ENCODE peak calls at places on chromosomes 12 and 14, in five cellular contexts. One of them, this sample, is unnamed.

GRCh38 chr12:94818970-94819369 is 168.6 kb upstream of the TMCC3 start:
- DNase-seq in K562: no peak
- DNase-seq in transverse colon: no peak
- DNase-seq in A549: no peak
- DNase-seq in SK-N-SH: no peak
- DNase-seq in this sample: no peak

GRCh38 chr12:117408161-117408791 is 46.9 kb upstream of the NOS1 start:
- DNase-seq in K562: no peak
- DNase-seq in transverse colon: peak
- DNase-seq in A549: no peak
- DNase-seq in SK-N-SH: peak
- DNase-seq in this sample: no peak

GRCh38 chr14:76307786-76308780 is 67.9 kb upstream of the ESRRB start:
- DNase-seq in K562: no peak
- DNase-seq in transverse colon: no peak
- DNase-seq in A549: no peak
- DNase-seq in SK-N-SH: no peak
- DNase-seq in this sample: no peak

GRCh38 chr14:48568688-48569087 is 893.3 kb upstream of the MDGA2 start:
- DNase-seq in K562: no peak
- DNase-seq in transverse colon: no peak
- DNase-seq in A549: no peak
- DNase-seq in SK-N-SH: no peak
- DNase-seq in this sample: no peak

GRCh38 chr14:64707661-64708060 is 3.4 kb downstream of the PLEKHG3 start:
- DNase-seq in K562: no peak
- DNase-seq in transverse colon: peak
- DNase-seq in A549: peak
- DNase-seq in SK-N-SH: no peak
- DNase-seq in this sample: peak

GRCh38 chr12:77324763-77325468 is 259.5 kb upstream of the E2F7 start:
- DNase-seq in K562: peak
- DNase-seq in transverse colon: peak
- DNase-seq in A549: peak
- DNase-seq in SK-N-SH: peak
- DNase-seq in this sample: peak

GRCh38 chr12:13573698-13574321 is 377.3 kb downstream of the EMP1 start:
- DNase-seq in K562: no peak
- DNase-seq in transverse colon: no peak
- DNase-seq in A549: peak
- DNase-seq in SK-N-SH: no peak
- DNase-seq in this sample: no peak

GRCh38 chr14:100748403-100748802 is 21.7 kb downstream of the DLK1 start:
- DNase-seq in K562: no peak
- DNase-seq in transverse colon: no peak
- DNase-seq in A549: no peak
- DNase-seq in SK-N-SH: no peak
- DNase-seq in this sample: peak

GRCh38 chr14:77316872-77317271 is 3.8 kb downstream of the POMT2 start:
- DNase-seq in K562: no peak
- DNase-seq in transverse colon: peak
- DNase-seq in A549: no peak
- DNase-seq in SK-N-SH: no peak
- DNase-seq in this sample: peak

GRCh38 chr14:71266994-71267636 is 359.9 kb downstream of the PCNX1 start:
- DNase-seq in K562: no peak
- DNase-seq in transverse colon: no peak
- DNase-seq in A549: no peak
- DNase-seq in SK-N-SH: no peak
- DNase-seq in this sample: no peak

GRCh38 chr12:51424662-51425539 is at the start of gene SLC4A8:
- DNase-seq in K562: peak
- DNase-seq in transverse colon: peak
- DNase-seq in A549: peak
- DNase-seq in SK-N-SH: peak
- DNase-seq in this sample: peak

GRCh38 chr12:57613427-57614109 is 2.3 kb downstream of the ARHGEF25 start:
- DNase-seq in K562: no peak
- DNase-seq in transverse colon: no peak
- DNase-seq in A549: no peak
- DNase-seq in SK-N-SH: no peak
- DNase-seq in this sample: peak

DNA sequence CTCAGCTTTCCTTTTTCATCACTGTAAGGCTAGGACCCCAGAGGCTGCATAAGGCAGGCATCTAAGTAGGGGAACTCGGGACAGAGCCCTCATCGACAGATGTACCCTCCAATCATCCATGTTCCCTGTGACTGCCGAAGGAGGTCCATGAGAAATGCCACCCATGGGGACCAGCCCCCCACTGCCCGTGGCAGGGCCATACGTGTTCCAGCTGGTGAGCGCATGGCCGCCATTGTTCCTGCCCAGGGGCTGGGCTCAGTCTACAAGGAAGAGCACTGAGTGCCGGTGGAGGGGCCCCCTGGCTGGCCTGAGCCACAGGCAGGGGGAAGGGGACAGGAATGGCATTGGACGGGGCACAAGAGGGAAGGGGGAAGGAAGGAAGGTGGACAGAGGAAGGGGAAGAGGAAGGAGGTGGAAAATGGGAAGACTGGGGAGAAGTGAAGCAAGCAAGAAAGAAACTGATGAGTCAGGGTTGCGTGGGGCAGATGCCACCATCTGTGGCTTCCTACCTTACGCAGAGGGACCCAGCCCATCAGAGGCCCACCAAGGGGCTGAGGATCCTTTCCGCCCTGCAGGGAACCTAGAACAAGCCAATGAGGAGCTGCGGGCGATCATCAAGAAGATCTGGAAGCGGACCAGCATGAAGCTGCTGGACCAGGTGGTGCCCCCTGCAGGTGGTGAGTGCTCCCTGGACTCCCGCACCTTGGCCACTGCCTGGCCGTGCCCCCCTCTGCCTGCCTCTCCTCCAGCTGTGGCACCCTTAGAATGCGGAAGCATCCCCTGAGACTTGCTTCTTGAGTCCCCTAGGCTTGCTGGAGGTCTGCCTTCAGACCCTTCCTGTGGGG is 120.6 kb upstream of the FKBP4 start:
- DNase-seq in K562: peak
- DNase-seq in transverse colon: no peak
- DNase-seq in A549: peak
- DNase-seq in SK-N-SH: no peak
- DNase-seq in this sample: peak
- TF ChIP-seq CTCF in K562: peak
- TF ChIP-seq CTCF in transverse colon: no peak
- TF ChIP-seq CTCF in A549: no peak
- TF ChIP-seq CTCF in SK-N-SH: peak
- TF ChIP-seq CTCF in this sample: no peak

GRCh38 chr12:22276313-22276712 is 58.2 kb downstream of the ST8SIA1 start:
- DNase-seq in K562: no peak
- DNase-seq in transverse colon: no peak
- DNase-seq in A549: no peak
- DNase-seq in SK-N-SH: no peak
- DNase-seq in this sample: no peak

GRCh38 chr12:22271036-22271435 is 63.5 kb downstream of the ST8SIA1 start:
- DNase-seq in K562: no peak
- DNase-seq in transverse colon: no peak
- DNase-seq in A549: peak
- DNase-seq in SK-N-SH: no peak
- DNase-seq in this sample: no peak

GRCh38 chr12:22268973-22269372 is 65.5 kb downstream of the ST8SIA1 start:
- DNase-seq in K562: no peak
- DNase-seq in transverse colon: no peak
- DNase-seq in A549: no peak
- DNase-seq in SK-N-SH: no peak
- DNase-seq in this sample: no peak

GRCh38 chr12:22275847-22276246 is 58.7 kb downstream of the ST8SIA1 start:
- DNase-seq in K562: no peak
- DNase-seq in transverse colon: peak
- DNase-seq in A549: peak
- DNase-seq in SK-N-SH: no peak
- DNase-seq in this sample: peak

DNA sequence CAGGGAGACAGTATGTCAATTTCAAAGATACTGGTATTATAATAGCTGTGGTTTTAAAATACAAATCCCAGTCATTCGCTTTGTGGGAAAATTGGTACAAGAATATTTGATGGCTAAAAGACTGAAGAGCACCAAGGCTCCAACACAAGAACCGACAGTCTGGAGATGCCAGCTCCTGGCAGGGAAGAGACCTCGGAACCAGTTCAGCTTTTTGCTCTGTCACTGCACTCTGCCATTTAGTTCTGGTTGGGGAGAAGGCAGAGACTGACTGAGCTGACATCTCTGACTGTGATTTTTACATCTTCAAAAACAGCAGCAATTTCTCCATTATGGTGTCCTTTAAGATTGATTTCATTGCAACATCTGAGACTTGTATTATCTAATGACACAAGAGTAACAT is 61.9 kb downstream of the ST8SIA1 start:
- DNase-seq in K562: no peak
- DNase-seq in transverse colon: no peak
- DNase-seq in A549: no peak
- DNase-seq in SK-N-SH: no peak
- DNase-seq in this sample: no peak
- TF ChIP-seq EP300 in K562: no peak
- TF ChIP-seq EP300 in transverse colon: no peak
- TF ChIP-seq EP300 in A549: no peak
- TF ChIP-seq EP300 in SK-N-SH: no peak
- TF ChIP-seq EP300 in this sample: no peak

GRCh38 chr12:946212-946611 is 3.3 kb downstream of the RAD52 start:
- DNase-seq in K562: no peak
- DNase-seq in transverse colon: no peak
- DNase-seq in A549: no peak
- DNase-seq in SK-N-SH: no peak
- DNase-seq in this sample: no peak

GRCh38 chr12:951166-951565 is 1.7 kb upstream of the RAD52 start:
- DNase-seq in K562: no peak
- DNase-seq in transverse colon: peak
- DNase-seq in A549: no peak
- DNase-seq in SK-N-SH: no peak
- DNase-seq in this sample: no peak

GRCh38 chr12:948238-948637 is 1.3 kb downstream of the RAD52 start:
- DNase-seq in K562: no peak
- DNase-seq in transverse colon: peak
- DNase-seq in A549: no peak
- DNase-seq in SK-N-SH: no peak
- DNase-seq in this sample: no peak

GRCh38 chr12:946656-947055 is 2.8 kb downstream of the RAD52 start:
- DNase-seq in K562: no peak
- DNase-seq in transverse colon: no peak
- DNase-seq in A549: no peak
- DNase-seq in SK-N-SH: no peak
- DNase-seq in this sample: no peak

DNA sequence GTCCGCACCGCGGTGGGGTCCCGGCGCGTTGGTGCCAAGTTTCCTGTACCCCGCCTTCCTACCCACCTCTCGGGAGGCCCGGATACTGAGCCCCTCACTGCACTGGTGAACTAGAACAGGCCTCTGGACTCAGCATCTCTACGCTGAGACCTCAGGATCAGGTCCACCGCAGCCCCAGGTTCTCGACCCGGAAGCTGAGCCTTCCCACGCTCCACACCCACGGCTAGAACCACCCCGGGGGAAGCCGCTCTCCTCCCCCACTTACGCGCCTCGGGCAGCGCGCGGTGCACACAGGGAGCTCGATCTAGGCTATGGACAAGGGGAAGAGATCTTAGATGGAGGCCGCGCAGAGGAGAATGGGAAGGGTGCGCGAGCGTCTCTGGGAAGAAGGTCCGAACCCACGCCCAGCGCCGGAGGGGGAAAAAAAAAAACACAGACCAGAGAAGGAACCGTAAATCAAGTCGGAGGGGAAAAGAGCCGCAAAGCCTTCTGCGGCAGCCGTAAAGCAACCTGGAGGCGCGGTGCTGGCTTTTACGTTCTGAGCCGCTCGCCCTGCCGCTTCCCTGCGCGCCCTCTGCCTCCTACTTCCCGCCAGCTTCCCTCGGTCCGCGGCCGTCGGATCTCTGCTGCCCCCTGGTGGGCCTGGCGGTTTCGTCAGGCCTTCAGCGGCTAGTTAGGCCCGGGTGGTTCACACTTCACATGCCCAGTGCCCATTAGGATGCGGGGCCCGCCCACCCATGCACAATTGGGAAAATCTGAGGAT is at the start of gene RAD52:
- DNase-seq in K562: peak
- DNase-seq in transverse colon: peak
- DNase-seq in A549: peak
- DNase-seq in SK-N-SH: peak
- DNase-seq in this sample: peak
- TF ChIP-seq CTCF in K562: peak
- TF ChIP-seq CTCF in transverse colon: peak
- TF ChIP-seq CTCF in A549: peak
- TF ChIP-seq CTCF in SK-N-SH: peak
- TF ChIP-seq CTCF in this sample: peak

DNA sequence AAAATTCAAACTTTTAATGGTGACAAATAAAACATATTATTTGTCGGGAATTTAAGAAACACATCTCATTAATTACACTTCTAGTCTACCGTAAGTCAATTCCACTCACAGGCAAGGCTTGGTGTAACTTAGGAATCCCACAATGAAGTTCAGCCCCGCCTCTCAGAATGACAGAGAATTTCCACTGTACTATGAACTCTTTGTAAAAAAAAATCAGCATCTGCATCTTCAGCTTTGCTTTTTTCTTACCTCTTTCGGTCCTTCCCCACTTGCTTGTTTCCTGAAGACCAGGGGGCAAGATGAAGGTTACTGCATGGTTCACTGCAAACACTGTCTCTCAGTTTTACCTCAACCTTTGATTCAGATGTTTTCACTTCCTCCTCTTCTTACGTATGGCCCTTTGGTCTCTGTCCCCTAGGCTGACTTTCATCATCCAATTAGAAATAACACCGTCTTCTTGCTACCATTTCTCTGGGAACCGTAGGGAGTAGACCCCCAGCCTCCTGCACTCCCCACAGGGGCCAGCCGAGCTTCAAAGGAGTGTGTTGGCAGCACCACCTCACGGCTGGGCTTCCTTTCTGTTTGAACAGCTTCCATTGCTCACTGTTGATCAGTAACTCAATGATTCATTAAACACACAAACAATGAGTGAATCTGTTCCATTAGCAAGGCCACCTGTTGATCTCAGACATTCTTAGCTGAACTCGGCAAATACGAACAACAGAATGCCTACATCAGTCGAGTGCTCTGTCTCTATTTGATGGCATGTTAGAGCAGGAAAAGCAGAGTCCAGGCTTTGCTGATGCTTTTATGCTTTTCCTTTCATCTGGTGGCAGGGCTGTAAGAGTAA is 343.0 kb downstream of the BMP4 start:
- DNase-seq in K562: no peak
- DNase-seq in transverse colon: peak
- DNase-seq in A549: peak
- DNase-seq in SK-N-SH: no peak
- DNase-seq in this sample: no peak
- TF ChIP-seq EP300 in K562: no peak
- TF ChIP-seq EP300 in transverse colon: no peak
- TF ChIP-seq EP300 in A549: peak
- TF ChIP-seq EP300 in SK-N-SH: no peak
- TF ChIP-seq EP300 in this sample: no peak

GRCh38 chr12:2009623-2010022 is 5.4 kb upstream of the DCP1B start:
- DNase-seq in K562: no peak
- DNase-seq in transverse colon: no peak
- DNase-seq in A549: no peak
- DNase-seq in SK-N-SH: no peak
- DNase-seq in this sample: no peak
- TF ChIP-seq CTCF in K562: peak
- TF ChIP-seq CTCF in transverse colon: no peak
- TF ChIP-seq CTCF in A549: no peak
- TF ChIP-seq CTCF in SK-N-SH: peak
- TF ChIP-seq CTCF in this sample: no peak

GRCh38 chr14:25836647-25837046 is 761.2 kb downstream of the NOVA1 start:
- DNase-seq in K562: no peak
- DNase-seq in transverse colon: no peak
- DNase-seq in A549: no peak
- DNase-seq in SK-N-SH: no peak
- DNase-seq in this sample: no peak
- TF ChIP-seq EP300 in K562: no peak
- TF ChIP-seq EP300 in transverse colon: no peak
- TF ChIP-seq EP300 in A549: no peak
- TF ChIP-seq EP300 in SK-N-SH: no peak
- TF ChIP-seq EP300 in this sample: no peak

This sample was measured in sigmoid colon.